ENCODE peak calls at places on chromosomes 7 and 10, in four cellular contexts. E is kidney, C is prostate gland, N is neural progenitor cell. Q is an unnamed sample.

GRCh38 chr10:49689882-49690510 is 10.5 kb downstream of the C10orf53 start:
- DNase-seq in E (no peak), C (no peak), N (peak; percentile 42), Q (no peak)

GRCh38 chr10:57960406-57960805 is 307.3 kb downstream of the IPMK start:
- DNase-seq in E (no peak), C (no peak), N (no peak), Q (no peak)

GRCh38 chr7:120985839-120986238 is 2.7 kb upstream of the CPED1 start:
- DNase-seq in E (no peak), C (no peak), N (no peak), Q (no peak)

GRCh38 chr7:135729230-135729629 is 1.2 kb upstream of the SLC13A4 start:
- DNase-seq in E (no peak), C (no peak), N (no peak), Q (no peak)

GRCh38 chr7:3691478-3692151 is 390.6 kb downstream of the SDK1 start:
- DNase-seq in E (no peak), C (no peak), N (peak; percentile 39), Q (no peak)

GRCh38 chr7:139871276-139871675 is 42.2 kb downstream of the TBXAS1 start:
- DNase-seq in E (no peak), C (no peak), N (no peak), Q (no peak)

GRCh38 chr10:91340613-91341362 is 69.4 kb upstream of the HECTD2 start:
- DNase-seq in E (no peak), C (no peak), N (no peak), Q (no peak)

GRCh38 chr7:2518101-2518500 is 1.5 kb upstream of the LFNG start:
- DNase-seq in E (no peak), C (no peak), N (no peak), Q (peak; percentile 74)

GRCh38 chr10:49837685-49838084 is 75.6 kb upstream of the OGDHL start:
- DNase-seq in E (no peak), C (no peak), N (no peak), Q (no peak)

GRCh38 chr10:79335094-79335469 is 12.2 kb upstream of the PPIF start:
- DNase-seq in E (no peak), C (no peak), N (no peak), Q (no peak)

GRCh38 chr7:149815661-149816266 is 22.4 kb upstream of the ZNF862 start:
- DNase-seq in E (peak; percentile 49), C (no peak), N (no peak), Q (no peak)

GRCh38 chr10:47285381-47286115 is 14.4 kb upstream of the GDF10 start:
- DNase-seq in E (no peak), C (no peak), N (no peak), Q (no peak)

GRCh38 chr7:156019776-156020565 is 207.7 kb upstream of the SHH start:
- DNase-seq in E (no peak), C (no peak), N (no peak), Q (no peak)

GRCh38 chr7:54877683-54878082 is 118.7 kb upstream of the SEC61G start:
- DNase-seq in E (no peak), C (peak; percentile 46), N (no peak), Q (no peak)

GRCh38 chr10:27742926-27743735 is 2.5 kb downstream of the MKX start:
- DNase-seq in E (peak; percentile 79), C (no peak), N (peak; percentile 60), Q (peak; percentile 56)

GRCh38 chr7:131843862-131844261 is 287.4 kb upstream of the PODXL start:
- DNase-seq in E (no peak), C (peak; percentile 76), N (no peak), Q (no peak)

GRCh38 chr10:13311177-13311575 is 11.3 kb upstream of the PHYH start:
- DNase-seq in E (no peak), C (no peak), N (no peak), Q (no peak)

GRCh38 chr10:11300563-11300962 is 282.9 kb downstream of the CELF2 start:
- DNase-seq in E (no peak), C (no peak), N (no peak), Q (no peak)

GRCh38 chr10:15200626-15201025 is 32.1 kb upstream of the NMT2 start:
- DNase-seq in E (no peak), C (no peak), N (no peak), Q (no peak)

GRCh38 chr7:98834949-98835348 is 34.9 kb downstream of the TMEM130 start:
- DNase-seq in E (no peak), C (no peak), N (no peak), Q (no peak)

GRCh38 chr7:100686822-100687211 is 7.2 kb downstream of the GIGYF1 start:
- DNase-seq in E (peak; percentile 56), C (no peak), N (no peak), Q (no peak)

GRCh38 chr10:63671317-63671937 is 150.2 kb downstream of the REEP3 start:
- DNase-seq in E (no peak), C (no peak), N (no peak), Q (no peak)

GRCh38 chr10:18469125-18469524 is 182.3 kb downstream of the NSUN6 start:
- DNase-seq in E (no peak), C (no peak), N (no peak), Q (no peak)

GRCh38 chr10:18474111-18474455 is 177.3 kb downstream of the NSUN6 start:
- DNase-seq in E (no peak), C (no peak), N (no peak), Q (no peak)

GRCh38 chr10:18476283-18476682 is 175.1 kb downstream of the NSUN6 start:
- DNase-seq in E (no peak), C (no peak), N (no peak), Q (no peak)

GRCh38 chr10:18473424-18474110 is 177.8 kb downstream of the NSUN6 start:
- DNase-seq in E (no peak), C (no peak), N (no peak), Q (no peak)

DNA sequence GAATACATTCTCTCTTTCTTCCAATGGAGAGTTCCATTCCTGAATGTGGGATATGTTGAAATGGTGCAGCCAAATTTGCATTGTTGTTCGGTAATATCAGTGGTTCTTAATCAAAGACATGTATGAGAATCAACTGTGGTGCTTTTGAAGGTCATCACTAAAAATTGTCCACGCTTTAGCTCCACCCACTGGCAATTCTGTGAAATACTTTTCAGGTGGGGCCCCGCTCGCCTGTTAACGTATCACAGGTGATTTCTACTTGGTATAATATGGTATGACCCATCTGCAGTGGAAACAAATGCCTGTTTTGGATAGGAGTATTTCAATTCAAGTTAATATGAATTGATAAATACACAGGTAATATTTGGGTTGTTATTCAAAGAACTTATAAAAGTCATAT is 178.4 kb downstream of the NSUN6 start:
- DNase-seq in E (no peak), C (no peak), N (no peak), Q (no peak)
- TF ChIP-seq CTCF in E (peak; percentile 36), C (no peak), N (peak; percentile 35), Q (no peak)

DNA sequence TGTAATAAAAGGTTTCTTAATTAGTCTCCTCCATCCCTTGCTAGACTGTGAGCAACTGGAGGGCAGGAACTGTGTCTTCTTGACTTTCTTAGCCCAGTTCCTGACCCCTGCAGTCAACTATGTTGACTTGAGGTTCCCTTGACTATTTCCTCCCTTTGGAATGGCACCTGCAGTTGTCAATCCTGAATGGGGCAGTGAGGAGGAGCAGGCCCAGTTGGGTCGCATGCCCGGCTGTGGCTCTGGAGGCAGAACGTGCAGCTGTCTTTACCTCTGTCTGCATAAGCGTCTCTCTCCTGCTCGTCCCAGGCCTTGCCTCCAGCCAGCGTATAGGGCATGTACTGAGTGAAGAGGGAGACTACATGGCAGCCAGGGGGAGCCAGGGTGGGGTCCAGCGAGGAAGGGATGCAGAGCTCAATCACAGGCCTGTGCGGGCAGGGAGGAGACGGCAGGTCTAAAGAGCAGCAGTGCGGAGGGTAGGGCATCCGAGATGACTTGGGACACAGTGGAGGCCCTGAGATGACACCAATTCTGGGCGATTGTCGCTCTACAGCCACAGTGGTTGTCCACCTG is 26.8 kb downstream of the PYROXD2 start:
- DNase-seq in E (no peak), C (no peak), N (peak; percentile 16), Q (peak; percentile 51)
- TF ChIP-seq CTCF in E (no peak), C (no peak), N (peak; percentile 8), Q (no peak)

GRCh38 chr10:22630229-22631174 is 83.9 kb downstream of the PIP4K2A start:
- DNase-seq in E (no peak), C (no peak), N (no peak), Q (no peak)
- TF ChIP-seq CTCF in E (no peak), C (no peak), N (no peak), Q (no peak)

DNA sequence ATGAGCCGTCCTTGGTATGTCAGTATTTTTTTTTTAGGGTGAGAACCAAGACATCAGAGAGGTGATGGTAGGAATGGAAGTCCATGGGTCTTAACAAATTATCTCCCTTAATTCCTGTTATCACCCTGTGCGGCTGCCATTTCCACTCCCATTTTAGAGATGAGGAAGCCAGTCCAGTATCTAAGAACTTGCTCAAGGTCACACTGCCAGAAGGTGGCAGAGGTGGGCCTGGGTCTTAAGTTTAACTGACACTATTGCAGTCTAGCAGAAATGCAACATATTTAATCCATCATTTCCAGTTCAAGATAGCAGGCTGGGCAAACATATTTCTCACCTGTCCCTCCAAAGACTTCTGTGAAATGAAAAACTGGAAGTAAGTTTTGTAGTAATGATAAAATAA is 108.3 kb downstream of the GLI3 start:
- DNase-seq in E (no peak), C (no peak), N (peak; percentile 37), Q (no peak)
- TF ChIP-seq CTCF in E (no peak), C (peak; percentile 23), N (peak; percentile 43), Q (no peak)

GRCh38 chr10:123240776-123241175 is 86.6 kb downstream of the BUB3 start:
- DNase-seq in E (no peak), C (no peak), N (no peak), Q (no peak)

GRCh38 chr10:123241391-123242141 is 87.4 kb downstream of the BUB3 start:
- DNase-seq in E (no peak), C (no peak), N (no peak), Q (no peak)

GRCh38 chr10:123249894-123250293 is 95.7 kb downstream of the BUB3 start:
- DNase-seq in E (no peak), C (no peak), N (no peak), Q (no peak)

GRCh38 chr10:123240250-123240649 is 86.0 kb downstream of the BUB3 start:
- DNase-seq in E (no peak), C (no peak), N (no peak), Q (no peak)

GRCh38 chr10:123245264-123245663 is 91.1 kb downstream of the BUB3 start:
- DNase-seq in E (no peak), C (no peak), N (peak; percentile 4), Q (no peak)
- TF ChIP-seq CTCF in E (no peak), C (no peak), N (peak; percentile 27), Q (peak; percentile 18)

Q was measured in glutamatergic neuron.